ENCODE peak calls at places on chromosomes 12 and 14, in seven cellular contexts. D is RWPE2; Q is gastroesophageal sphincter; J is naive thymus-derived CD4-positive, alpha-beta T cell; I is activated CD8-positive, alpha-beta T cell treated with anti-CD3 and anti-CD28 coated beads, Interleukin-2, amount 10 ng/mL, durations not matched to agents 7 days and 5 days; F is activated T-cell treated with anti-CD3 and anti-CD28 coated beads, Interleukin-2, amount 50 U/mL, for 72 hours; U is right cardiac atrium. N is an unnamed sample.

GRCh38 chr12:6226701-6227096 is 26.5 kb downstream of the CD9 start:
- ATAC-seq in D (no peak), Q (peak), J (no peak), I (no peak), F (no peak), U (peak), N (no peak)

GRCh38 chr14:106681161-106681955 is 1155.0 kb downstream of the TMEM121 start:
- ATAC-seq in D (peak), Q (no peak), J (peak), I (peak), F (peak), U (no peak), N (peak)

GRCh38 chr14:100376751-100377171 is 53.6 kb downstream of the SLC25A47 start:
- ATAC-seq in D (peak), Q (no peak), J (no peak), I (no peak), F (no peak), U (no peak), N (no peak)

GRCh38 chr12:117367006-117367638 is 5.7 kb upstream of the NOS1 start:
- ATAC-seq in D (peak), Q (no peak), J (peak), I (no peak), F (no peak), U (peak), N (no peak)

GRCh38 chr14:85421166-85421877 is 108.6 kb upstream of the FLRT2 start:
- ATAC-seq in D (peak), Q (no peak), J (no peak), I (no peak), F (no peak), U (no peak), N (no peak)

GRCh38 chr12:15932975-15933374 is 21.8 kb downstream of the DERA start:
- ATAC-seq in D (no peak), Q (no peak), J (no peak), I (no peak), F (no peak), U (no peak), N (no peak)

GRCh38 chr12:3185260-3185870 is 108.2 kb downstream of the TSPAN9 start:
- ATAC-seq in D (no peak), Q (no peak), J (no peak), I (no peak), F (no peak), U (peak), N (no peak)

GRCh38 chr14:24605435-24606190 is 3.9 kb downstream of the GZMH start:
- ATAC-seq in D (peak), Q (no peak), J (peak), I (peak), F (peak), U (no peak), N (peak)

GRCh38 chr12:67410667-67411067 is 141.5 kb downstream of the CAND1 start:
- ATAC-seq in D (no peak), Q (no peak), J (no peak), I (no peak), F (no peak), U (peak), N (no peak)

GRCh38 chr12:46549527-46550265 is 177.1 kb upstream of the SLC38A2 start:
- ATAC-seq in D (peak), Q (no peak), J (peak), I (peak), F (peak), U (no peak), N (peak)

GRCh38 chr12:104866286-104866685 is 91.8 kb downstream of the SLC41A2 start:
- ATAC-seq in D (no peak), Q (no peak), J (no peak), I (no peak), F (no peak), U (peak), N (no peak)

GRCh38 chr12:69929125-69929524 is 104.1 kb downstream of the MYRFL start:
- ATAC-seq in D (no peak), Q (no peak), J (no peak), I (no peak), F (no peak), U (no peak), N (no peak)

GRCh38 chr12:110516995-110517394 is 14.9 kb downstream of the RAD9B start:
- ATAC-seq in D (no peak), Q (no peak), J (no peak), I (no peak), F (no peak), U (no peak), N (no peak)

GRCh38 chr14:88227693-88228092 is 95.4 kb downstream of the KCNK10 start:
- ATAC-seq in D (no peak), Q (no peak), J (no peak), I (no peak), F (no peak), U (no peak), N (no peak)

GRCh38 chr12:120872487-120872886 is 31.7 kb downstream of the SPPL3 start:
- ATAC-seq in D (no peak), Q (no peak), J (no peak), I (no peak), F (no peak), U (peak), N (no peak)

GRCh38 chr14:72745991-72746980 is 147.6 kb downstream of the DPF3 start:
- ATAC-seq in D (peak), Q (peak), J (no peak), I (no peak), F (no peak), U (no peak), N (no peak)

GRCh38 chr14:51682411-51682810 is 30.7 kb downstream of the FRMD6 start:
- ATAC-seq in D (no peak), Q (no peak), J (no peak), I (no peak), F (no peak), U (no peak), N (no peak)

GRCh38 chr12:111788178-111788654 is 21.5 kb downstream of the ALDH2 start:
- ATAC-seq in D (peak), Q (peak), J (peak), I (no peak), F (no peak), U (peak), N (no peak)

GRCh38 chr14:91035855-91036254 is 24.6 kb downstream of the RPS6KA5 start:
- ATAC-seq in D (no peak), Q (no peak), J (no peak), I (no peak), F (peak), U (no peak), N (peak)

GRCh38 chr12:109462868-109463692 is 14.0 kb downstream of the KCTD10 start:
- ATAC-seq in D (peak), Q (peak), J (peak), I (peak), F (no peak), U (peak), N (no peak)

GRCh38 chr14:95207475-95208253 is 50.3 kb upstream of the DICER1 start:
- ATAC-seq in D (no peak), Q (no peak), J (no peak), I (no peak), F (no peak), U (no peak), N (no peak)

GRCh38 chr12:19528750-19529149 is 89.5 kb downstream of the AEBP2 start:
- ATAC-seq in D (no peak), Q (no peak), J (no peak), I (no peak), F (no peak), U (no peak), N (no peak)

GRCh38 chr12:6310771-6311610 is 509 bp downstream of the PLEKHG6 start:
- ATAC-seq in D (no peak), Q (no peak), J (peak), I (no peak), F (no peak), U (no peak), N (peak)

GRCh38 chr14:55626131-55626530 is 46.1 kb downstream of the KTN1 start:
- ATAC-seq in D (no peak), Q (no peak), J (no peak), I (no peak), F (no peak), U (no peak), N (no peak)

GRCh38 chr14:92475451-92476187 is 38.0 kb upstream of the RIN3 start:
- ATAC-seq in D (no peak), Q (peak), J (no peak), I (no peak), F (no peak), U (peak), N (no peak)

GRCh38 chr12:52667509-52667908 is 12.7 kb downstream of the KRT1 start:
- ATAC-seq in D (no peak), Q (no peak), J (no peak), I (no peak), F (no peak), U (no peak), N (no peak)

GRCh38 chr12:62750941-62751843 is 183.8 kb downstream of the PPM1H start:
- ATAC-seq in D (no peak), Q (no peak), J (no peak), I (no peak), F (no peak), U (no peak), N (no peak)

GRCh38 chr12:13187399-13187798 is 9.1 kb upstream of the EMP1 start:
- ATAC-seq in D (peak), Q (no peak), J (no peak), I (no peak), F (no peak), U (peak), N (no peak)

GRCh38 chr14:32703246-32703645 is 235.4 kb upstream of the NPAS3 start:
- ATAC-seq in D (no peak), Q (peak), J (no peak), I (no peak), F (no peak), U (peak), N (no peak)

GRCh38 chr12:131413471-131413870 is 297.4 kb upstream of the SFSWAP start:
- ATAC-seq in D (no peak), Q (no peak), J (no peak), I (no peak), F (no peak), U (no peak), N (no peak)

GRCh38 chr14:60277605-60278190 is 28.7 kb downstream of the PPM1A start:
- ATAC-seq in D (no peak), Q (no peak), J (no peak), I (no peak), F (no peak), U (no peak), N (no peak)

GRCh38 chr12:131621701-131622421 is 89.0 kb upstream of the SFSWAP start:
- ATAC-seq in D (peak), Q (no peak), J (no peak), I (no peak), F (no peak), U (no peak), N (no peak)

GRCh38 chr14:30876692-30877091 is 2.3 kb downstream of the COCH start:
- ATAC-seq in D (no peak), Q (no peak), J (no peak), I (no peak), F (no peak), U (no peak), N (no peak)

GRCh38 chr12:89742337-89743022 is 33.8 kb upstream of the ATP2B1 start:
- ATAC-seq in D (no peak), Q (no peak), J (no peak), I (no peak), F (no peak), U (no peak), N (no peak)

GRCh38 chr14:35295845-35296161 is 3.6 kb downstream of the PSMA6 start:
- ATAC-seq in D (no peak), Q (no peak), J (no peak), I (no peak), F (no peak), U (no peak), N (no peak)

GRCh38 chr14:103385153-103385993 is at the start of gene MARK3:
- ATAC-seq in D (peak), Q (peak), J (peak), I (peak), F (peak), U (peak), N (peak)

GRCh38 chr12:90216815-90217214 is 508.2 kb upstream of the ATP2B1 start:
- ATAC-seq in D (no peak), Q (no peak), J (peak), I (no peak), F (no peak), U (no peak), N (no peak)

N was measured in activated CD4-positive, CD25-positive, alpha-beta regulatory T cell treated with anti-CD3 and anti-CD28 coated beads, Interleukin-2, amount 50 U/mL, for 24 hours.